ENCODE peak calls at places on chromosomes 1 and 21, in four cellular contexts. S, M, V and Q are unnamed samples. For H3K36me3, the result is how much of the 10 kb centered on the place peaks cover.

GRCh38 chr1:206685256-206685748 is 597 bp downstream of the MAPKAPK2 start:
- DNase-seq in S (peak), M (no peak), V (no peak), Q (no peak)

GRCh38 chr1:222124602-222125001 is 382.7 kb upstream of the DUSP10 start:
- DNase-seq in S (no peak), M (no peak), V (no peak), Q (no peak)

GRCh38 chr1:24216254-24216653 is 29.2 kb upstream of the IFNLR1 start:
- DNase-seq in S (no peak), M (peak), V (no peak), Q (no peak)

GRCh38 chr21:33824156-33824941 is 91.3 kb downstream of the ATP5PO start:
- DNase-seq in S (no peak), M (no peak), V (no peak), Q (no peak)

GRCh38 chr1:99504287-99504686 is 141.6 kb upstream of the PALMD start:
- DNase-seq in S (no peak), M (no peak), V (no peak), Q (no peak)

GRCh38 chr1:95287078-95287477 is 53.1 kb downstream of the RWDD3 start:
- DNase-seq in S (no peak), M (no peak), V (no peak), Q (no peak)

GRCh38 chr1:191963286-191963685 is 195.0 kb upstream of the RGS18 start:
- DNase-seq in S (no peak), M (no peak), V (no peak), Q (no peak)

GRCh38 chr1:207097871-207098324 is 6.1 kb upstream of the C4BPA start:
- DNase-seq in S (no peak), M (no peak), V (no peak), Q (no peak)

GRCh38 chr1:25006770-25007169 is 76.7 kb upstream of the RUNX3 start:
- DNase-seq in S (no peak), M (peak), V (no peak), Q (no peak)

GRCh38 chr1:54507471-54507870 is 40.6 kb upstream of the ACOT11 start:
- DNase-seq in S (peak), M (no peak), V (no peak), Q (no peak)

GRCh38 chr1:227944931-227945890 is 2.5 kb downstream of the WNT9A start:
- DNase-seq in S (peak), M (no peak), V (no peak), Q (no peak)

GRCh38 chr1:8396912-8397406 is 79.0 kb downstream of the SLC45A1 start:
- DNase-seq in S (no peak), M (no peak), V (no peak), Q (no peak)

GRCh38 chr21:46454634-46455390 is 3.9 kb upstream of the DIP2A start:
- DNase-seq in S (no peak), M (no peak), V (no peak), Q (no peak)

GRCh38 chr1:232613752-232614381 is 16.1 kb downstream of the SIPA1L2 start:
- DNase-seq in S (no peak), M (no peak), V (no peak), Q (no peak)

GRCh38 chr21:43737158-43737950 is 18.4 kb downstream of the PDXK start:
- DNase-seq in S (no peak), M (no peak), V (no peak), Q (no peak)

GRCh38 chr1:40877681-40878080 is 15.5 kb upstream of the CITED4 start:
- DNase-seq in S (peak), M (peak), V (no peak), Q (peak)

GRCh38 chr1:164602142-164602429 is 43.1 kb downstream of the PBX1 start:
- DNase-seq in S (peak), M (peak), V (peak), Q (no peak)

GRCh38 chr21:45421071-45421845 is 16.3 kb downstream of the COL18A1 start:
- DNase-seq in S (peak), M (peak), V (no peak), Q (peak)

GRCh38 chr1:106876384-106876783 is 180.1 kb upstream of the PRMT6 start:
- DNase-seq in S (no peak), M (no peak), V (no peak), Q (no peak)

GRCh38 chr21:33789697-33790096 is 125.9 kb downstream of the ATP5PO start:
- DNase-seq in S (no peak), M (no peak), V (no peak), Q (no peak)

GRCh38 chr1:206037521-206037920 is 13.8 kb upstream of the CTSE start:
- DNase-seq in S (no peak), M (no peak), V (no peak), Q (no peak)

GRCh38 chr21:42365770-42366169 is 565 bp downstream of the TFF1 start:
- DNase-seq in S (no peak), M (no peak), V (no peak), Q (no peak)

GRCh38 chr21:44706026-44706705 is 5.2 kb downstream of the TSPEAR start:
- DNase-seq in S (no peak), M (no peak), V (no peak), Q (no peak)

GRCh38 chr1:111989531-111990025 is at the start of gene KCND3:
- DNase-seq in S (peak), M (peak), V (no peak), Q (peak)

GRCh38 chr1:214566158-214567104 is 15.0 kb upstream of the PTPN14 start:
- DNase-seq in S (no peak), M (no peak), V (no peak), Q (no peak)

GRCh38 chr1:48469616-48470500 is 2.1 kb downstream of the SPATA6 start:
- DNase-seq in S (peak), M (peak), V (no peak), Q (peak)

GRCh38 chr1:175597969-175598765 is 145.2 kb downstream of the TNR start:
- DNase-seq in S (no peak), M (no peak), V (no peak), Q (no peak)

GRCh38 chr1:168146160-168146539 is 9.4 kb upstream of the GPR161 start:
- DNase-seq in S (no peak), M (no peak), V (no peak), Q (no peak)

GRCh38 chr21:36150192-36150711 is 6.4 kb upstream of the DOP1B start:
- DNase-seq in S (no peak), M (no peak), V (no peak), Q (peak)

GRCh38 chr21:38841472-38841871 is 35.7 kb downstream of the ETS2 start:
- DNase-seq in S (no peak), M (no peak), V (no peak), Q (no peak)

GRCh38 chr1:234518876-234519275 is 39.9 kb upstream of the TARBP1 start:
- DNase-seq in S (no peak), M (no peak), V (no peak), Q (no peak)

GRCh38 chr1:228004331-228004871 is 2.4 kb upstream of the WNT3A start:
- DNase-seq in S (no peak), M (no peak), V (no peak), Q (no peak)

GRCh38 chr1:113856011-113856410 is 15.5 kb downstream of the PTPN22 start:
- DNase-seq in S (no peak), M (no peak), V (no peak), Q (no peak)
- H3K36me3 ChIP-seq in S (under half), M (under half), V (under half), Q (under half)

DNA sequence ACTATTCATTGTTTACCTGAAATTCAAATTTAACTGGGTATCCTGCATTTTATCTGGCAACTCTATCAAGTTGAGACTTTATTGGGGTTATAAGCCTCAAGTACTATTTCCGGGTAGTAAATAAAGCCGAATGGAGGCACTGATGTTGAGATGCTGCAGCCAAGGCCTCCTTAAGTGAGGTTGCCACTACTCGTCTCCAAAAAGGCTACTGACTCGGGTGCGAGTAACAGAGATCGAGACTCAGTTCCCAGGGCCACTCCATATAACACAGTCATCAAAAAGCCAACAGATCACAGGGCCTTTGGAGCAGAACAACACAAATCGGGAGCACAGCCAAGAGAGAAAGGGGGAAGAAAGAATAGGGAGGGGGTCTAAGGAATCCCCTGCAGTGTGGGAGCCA is 530 bp downstream of the COPA start:
- DNase-seq in S (no peak), M (no peak), V (no peak), Q (no peak)
- H3K36me3 ChIP-seq in S (under half), M (under half), V (under half), Q (under half)

GRCh38 chr1:33329600-33330305 is 8.9 kb upstream of the A3GALT2 start:
- DNase-seq in S (peak), M (no peak), V (no peak), Q (no peak)

GRCh38 chr1:33330376-33330890 is 9.5 kb upstream of the A3GALT2 start:
- DNase-seq in S (no peak), M (no peak), V (no peak), Q (no peak)

GRCh38 chr1:33327587-33328325 is 6.9 kb upstream of the A3GALT2 start:
- DNase-seq in S (peak), M (peak), V (no peak), Q (peak)

GRCh38 chr1:33326690-33327300 is 5.9 kb upstream of the A3GALT2 start:
- DNase-seq in S (no peak), M (no peak), V (no peak), Q (no peak)

DNA sequence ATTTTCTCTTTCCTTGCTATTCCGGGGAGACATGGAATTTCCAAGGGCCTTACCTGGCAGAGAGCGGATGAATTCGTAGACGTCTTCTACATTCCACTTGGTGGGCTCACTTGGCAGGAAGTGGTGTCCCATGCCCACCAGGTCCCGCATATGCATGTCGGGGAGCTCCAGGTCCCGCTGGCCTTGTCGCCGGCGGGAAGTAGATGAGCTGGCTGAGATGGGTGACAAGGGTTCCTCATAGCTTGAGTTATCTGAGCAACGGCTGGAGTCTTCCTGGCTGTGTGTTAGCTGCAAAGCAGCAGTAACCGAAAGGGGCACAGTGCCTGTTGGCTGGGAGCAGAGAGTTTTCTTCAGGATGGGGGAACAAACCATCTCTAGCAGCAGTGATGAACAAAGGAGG is 7.9 kb upstream of the A3GALT2 start:
- DNase-seq in S (peak), M (no peak), V (no peak), Q (no peak)
- H3K36me3 ChIP-seq in S (half or more), M (under half), V (under half), Q (half or more)

GRCh38 chr1:1270813-1271212 is 2.8 kb downstream of the UBE2J2 start:
- DNase-seq in S (peak), M (no peak), V (no peak), Q (no peak)

GRCh38 chr1:1264026-1264425 is 9.6 kb downstream of the UBE2J2 start:
- DNase-seq in S (peak), M (no peak), V (no peak), Q (no peak)

GRCh38 chr1:1267488-1268283 is 6.0 kb downstream of the UBE2J2 start:
- DNase-seq in S (peak), M (no peak), V (no peak), Q (no peak)

GRCh38 chr1:1264868-1265272 is 8.8 kb downstream of the UBE2J2 start:
- DNase-seq in S (peak), M (no peak), V (no peak), Q (no peak)

DNA sequence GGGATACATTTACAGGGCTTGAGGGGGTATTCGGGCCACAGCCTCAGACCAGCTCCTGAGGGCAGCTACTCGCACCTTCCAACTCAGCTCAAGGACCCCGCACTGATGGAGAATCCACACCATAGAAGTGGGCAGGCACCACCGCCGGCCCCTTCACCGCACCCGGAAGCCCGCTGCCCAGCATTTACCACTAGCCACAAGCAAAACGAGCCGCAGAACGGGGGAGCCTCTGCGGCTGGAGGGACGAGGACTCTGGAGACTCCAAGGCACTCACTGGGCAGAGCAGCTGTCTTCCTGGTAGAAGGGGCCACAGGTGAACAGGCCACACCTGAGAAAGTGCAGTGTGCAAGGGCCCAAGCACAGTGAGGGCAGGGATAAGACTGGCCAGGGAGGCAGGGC is 5.4 kb downstream of the UBE2J2 start:
- DNase-seq in S (peak), M (no peak), V (no peak), Q (no peak)
- H3K36me3 ChIP-seq in S (under half), M (under half), V (under half), Q (half or more)

GRCh38 chr1:113399063-113399583 is 8.8 kb downstream of the MAGI3 start:
- DNase-seq in S (no peak), M (no peak), V (no peak), Q (no peak)
- H3K36me3 ChIP-seq in S (under half), M (under half), V (under half), Q (under half)